ENCODE peak calls at places on chromosomes 3 and 15, in four cellular contexts. L is AG04450, U is fibroblast of mammary gland, Y is pancreas. P is an unnamed sample.

GRCh38 chr3:144791034-144791433 is 819.4 kb downstream of the DIPK2A start:
- DNase-seq in L (no peak), U (no peak), Y (no peak), P (no peak)

GRCh38 chr3:180040966-180041365 is 4.2 kb upstream of the PEX5L start:
- DNase-seq in L (no peak), Y (no peak), U (peak), P (no peak)

GRCh38 chr3:133384331-133385027 is 15.4 kb upstream of the BFSP2 start:
- DNase-seq in U (peak), L (peak), Y (peak), P (peak)

GRCh38 chr3:134350861-134351311 is 23.4 kb downstream of the AMOTL2 start:
- DNase-seq in L (no peak), Y (peak), U (no peak), P (no peak)

GRCh38 chr15:90465140-90465929 is 64.4 kb upstream of the CRTC3 start:
- DNase-seq in U (peak), Y (no peak), L (no peak), P (peak)

GRCh38 chr3:121834079-121834730 is 655 bp downstream of the IQCB1 start:
- DNase-seq in Y (peak), U (peak), L (no peak), P (no peak)

GRCh38 chr3:83224101-83224868 is 1462.8 kb upstream of the GBE1 start:
- DNase-seq in L (no peak), U (no peak), Y (no peak), P (no peak)

GRCh38 chr3:144085964-144086363 is 114.3 kb downstream of the DIPK2A start:
- DNase-seq in L (no peak), Y (no peak), U (peak), P (peak)

GRCh38 chr3:24201301-24201700 is 256.2 kb downstream of the NR1D2 start:
- DNase-seq in Y (no peak), L (no peak), U (peak), P (no peak)

GRCh38 chr3:180700941-180701340 is 21.7 kb upstream of the CCDC39 start:
- DNase-seq in Y (no peak), U (peak), L (no peak), P (peak)

GRCh38 chr3:49607796-49608195 is 53.5 kb downstream of the BSN start:
- DNase-seq in L (no peak), Y (no peak), U (no peak), P (no peak)

GRCh38 chr3:87298111-87298718 is 21.8 kb upstream of the POU1F1 start:
- DNase-seq in Y (no peak), L (peak), U (peak), P (peak)

GRCh38 chr3:149657796-149658443 is at the start of gene WWTR1:
- DNase-seq in L (peak), Y (peak), U (peak), P (peak)

GRCh38 chr15:74594455-74594854 is 21.2 kb upstream of the CLK3 start:
- DNase-seq in Y (no peak), U (no peak), L (no peak), P (no peak)

GRCh38 chr3:56415672-56416071 is 52.6 kb downstream of the ERC2 start:
- DNase-seq in L (no peak), U (no peak), Y (no peak), P (peak)

GRCh38 chr3:47314056-47314764 is 31.5 kb downstream of the KLHL18 start:
- DNase-seq in Y (no peak), U (no peak), L (no peak), P (no peak)

GRCh38 chr3:11651900-11652299 is 8.2 kb upstream of the VGLL4 start:
- DNase-seq in Y (no peak), L (no peak), U (peak), P (peak)

GRCh38 chr15:38299216-38299615 is 46.6 kb downstream of the SPRED1 start:
- DNase-seq in U (peak), L (peak), Y (no peak), P (peak)

GRCh38 chr3:13419356-13420050 is 619 bp downstream of the NUP210 start:
- DNase-seq in U (no peak), L (no peak), Y (peak), P (no peak)

GRCh38 chr15:62850318-62850717 is 192.2 kb upstream of the TPM1 start:
- DNase-seq in L (no peak), Y (no peak), U (no peak), P (no peak)

GRCh38 chr15:96355561-96356129 is 25.1 kb downstream of the NR2F2 start:
- DNase-seq in Y (no peak), U (no peak), L (no peak), P (no peak)

GRCh38 chr15:29196306-29196705 is 73.3 kb downstream of the NSMCE3 start:
- DNase-seq in U (no peak), Y (no peak), L (no peak), P (no peak)

GRCh38 chr15:33587773-33588172 is 277.0 kb downstream of the RYR3 start:
- DNase-seq in U (peak), L (no peak), Y (no peak), P (peak)

GRCh38 chr3:189941125-189941524 is 179.6 kb downstream of the P3H2 start:
- DNase-seq in L (no peak), U (no peak), Y (no peak), P (no peak)

GRCh38 chr3:45246236-45246635 is 20.1 kb upstream of the TMEM158 start:
- DNase-seq in L (no peak), U (no peak), Y (no peak), P (peak)

GRCh38 chr3:7545334-7545733 is 684.4 kb downstream of the GRM7 start:
- DNase-seq in Y (no peak), U (no peak), L (no peak), P (no peak)

GRCh38 chr3:99114565-99115291 is 213.2 kb upstream of the DCBLD2 start:
- DNase-seq in U (peak), Y (no peak), L (peak), P (peak)

GRCh38 chr3:102206506-102207145 is 228.2 kb upstream of the ZPLD1 start:
- DNase-seq in Y (no peak), U (peak), L (peak), P (peak)

GRCh38 chr3:59540696-59541095 is 490.9 kb upstream of the CFAP20DC start:
- DNase-seq in U (no peak), Y (no peak), L (no peak), P (no peak)

GRCh38 chr3:107431048-107431297 is 53.7 kb downstream of the CCDC54 start:
- DNase-seq in U (no peak), L (no peak), Y (no peak), P (no peak)

GRCh38 chr3:151816091-151816604 is 2.2 kb downstream of the AADAC start:
- DNase-seq in U (peak), L (peak), Y (no peak), P (peak)

GRCh38 chr15:92161039-92161670 is 232.5 kb upstream of the ST8SIA2 start:
- DNase-seq in U (no peak), L (no peak), Y (no peak), P (no peak)

DNA sequence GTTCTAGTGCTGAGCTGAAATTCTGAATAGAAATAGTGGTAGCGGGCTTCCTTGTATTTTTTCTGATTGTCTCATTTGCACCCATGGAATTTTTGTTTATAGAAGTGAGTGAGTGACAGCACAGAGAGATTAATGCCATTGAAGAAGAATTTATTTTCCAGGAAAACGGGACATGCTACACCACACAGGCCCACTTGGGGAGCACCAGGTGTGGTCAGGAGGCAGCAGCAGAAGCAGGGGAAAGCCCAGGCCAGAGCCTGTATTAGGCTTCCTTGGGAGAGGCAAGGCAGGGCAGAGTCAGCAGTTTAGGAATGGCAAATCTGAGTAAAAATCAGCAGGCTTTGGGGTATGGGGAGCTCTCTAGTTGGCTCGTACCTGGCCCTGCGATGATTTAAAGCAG is 88.4 kb upstream of the ATP11B start:
- DNase-seq in Y (no peak), U (no peak), L (no peak), P (no peak)
- TF ChIP-seq CTCF in Y (no peak), U (no peak), L (no peak), P (no peak)

DNA sequence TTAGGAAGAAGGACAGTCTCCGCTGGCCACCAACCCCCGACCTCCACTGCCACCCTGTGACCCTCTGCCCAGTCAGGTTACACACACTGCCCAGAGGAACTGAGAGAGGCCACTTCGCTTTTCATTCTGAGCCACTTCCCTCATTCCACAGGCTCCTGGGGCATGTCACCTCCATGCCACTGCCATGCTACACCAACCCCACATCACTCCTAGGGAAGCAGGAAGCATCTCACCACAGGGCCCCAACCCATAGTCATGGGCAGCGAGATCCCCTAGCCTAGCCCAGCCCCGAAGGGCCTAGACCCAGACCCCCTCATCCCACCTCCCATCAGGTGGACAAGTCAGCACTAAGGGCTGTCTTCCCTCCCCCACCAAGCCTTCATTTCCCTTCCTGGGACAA is 1.4 kb downstream of the PLCB2 start:
- DNase-seq in Y (no peak), U (no peak), L (no peak), P (no peak)
- H3K4me3 ChIP-seq in Y (peak), U (no peak), L (no peak), P (no peak)

GRCh38 chr3:52495096-52495495 is at the start of gene STAB1:
- DNase-seq in L (no peak), Y (no peak), U (no peak), P (no peak)

GRCh38 chr3:52493232-52494017 is 1.7 kb upstream of the STAB1 start:
- DNase-seq in L (no peak), U (no peak), Y (no peak), P (no peak)

GRCh38 chr3:52495777-52496602 is 852 bp downstream of the STAB1 start:
- DNase-seq in L (no peak), U (peak), Y (no peak), P (peak)

GRCh38 chr3:52492059-52492458 is 3.1 kb upstream of the STAB1 start:
- DNase-seq in Y (no peak), U (no peak), L (no peak), P (no peak)

DNA sequence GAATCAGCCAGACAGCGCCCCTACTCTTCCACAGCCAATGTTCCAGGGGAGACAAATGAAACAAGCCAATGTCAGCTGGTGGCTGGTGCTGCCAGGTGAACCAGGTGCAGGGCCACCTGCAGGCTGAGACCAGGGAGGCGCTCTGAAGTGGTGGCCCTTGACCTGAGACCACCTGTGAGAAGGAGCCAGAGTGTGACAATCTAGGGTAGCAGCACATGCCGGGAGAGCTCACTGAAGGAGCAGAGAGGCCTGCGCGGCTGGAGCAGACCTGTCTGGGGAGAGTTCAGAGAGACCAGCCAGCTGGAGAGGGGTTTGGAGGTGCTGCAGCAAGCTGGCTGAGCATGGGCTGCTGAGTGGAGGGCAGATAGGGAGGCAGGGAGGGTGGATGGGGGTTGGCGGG is 692 bp upstream of the STAB1 start:
- DNase-seq in L (no peak), Y (no peak), U (no peak), P (no peak)
- TF ChIP-seq CTCF in L (no peak), Y (no peak), U (no peak), P (no peak)

DNA sequence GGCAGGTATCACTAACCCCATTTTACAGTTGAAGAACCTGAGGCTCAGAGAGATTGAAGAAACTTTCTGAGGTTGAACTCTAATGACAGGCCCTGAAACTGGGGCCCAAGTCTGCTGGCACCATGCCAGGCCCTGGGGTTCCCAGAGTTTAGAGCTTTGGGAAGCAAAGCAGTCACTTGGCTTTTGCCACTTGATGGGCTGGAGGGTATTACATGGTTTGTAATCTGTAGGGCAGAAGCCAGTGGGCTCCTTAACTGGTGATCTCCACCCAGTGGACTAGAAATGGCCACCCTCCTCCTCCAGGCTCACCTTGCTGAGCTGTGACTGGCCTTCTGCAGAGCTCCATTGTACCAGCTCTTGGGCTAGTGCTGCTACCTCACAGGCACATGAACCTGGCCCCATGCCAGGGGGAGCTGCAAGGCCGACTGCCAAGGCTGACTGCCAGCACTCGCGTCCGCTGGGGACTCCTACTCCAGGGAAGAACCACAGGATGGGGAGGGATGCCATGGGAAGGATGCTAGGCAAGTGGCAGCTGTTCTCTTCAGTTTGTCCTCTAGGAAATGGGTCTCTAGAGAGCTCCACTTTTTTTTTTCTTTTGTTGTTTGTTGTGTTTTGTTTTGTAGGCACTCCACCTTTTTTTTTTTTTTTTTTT is 104.8 kb downstream of the ETFA start:
- DNase-seq in Y (peak), L (no peak), U (peak), P (peak)
- H3K4me3 ChIP-seq in Y (no peak), L (no peak), U (no peak), P (no peak)

GRCh38 chr3:178389258-178389657 is 147.0 kb upstream of the KCNMB2 start:
- DNase-seq in L (no peak), Y (no peak), U (no peak), P (no peak)

GRCh38 chr3:178386880-178387279 is 149.4 kb upstream of the KCNMB2 start:
- DNase-seq in L (no peak), Y (no peak), U (no peak), P (peak)

GRCh38 chr3:178385280-178385952 is 150.8 kb upstream of the KCNMB2 start:
- DNase-seq in Y (no peak), L (no peak), U (peak), P (peak)

GRCh38 chr3:178386401-178386800 is 149.8 kb upstream of the KCNMB2 start:
- DNase-seq in L (no peak), Y (no peak), U (no peak), P (no peak)

DNA sequence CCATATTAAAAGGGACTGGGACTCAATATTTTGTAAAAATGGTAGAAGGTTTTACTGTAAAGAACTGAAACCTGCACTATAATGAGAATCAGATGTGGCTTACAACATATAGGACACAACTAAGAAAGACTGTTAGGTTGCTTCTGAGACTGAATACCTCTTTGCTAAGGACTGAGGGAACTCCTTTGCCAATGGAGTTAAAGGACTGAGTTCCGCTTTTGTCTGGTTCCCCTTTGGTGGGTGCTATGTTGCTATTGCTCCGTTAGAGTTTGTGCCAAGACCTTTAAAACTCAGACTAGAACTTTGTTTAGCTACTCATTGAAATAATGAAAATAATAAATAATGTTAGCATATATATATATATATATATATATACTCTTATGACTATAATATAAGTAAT is 147.8 kb upstream of the KCNMB2 start:
- DNase-seq in Y (no peak), L (no peak), U (no peak), P (no peak)
- TF ChIP-seq CTCF in Y (no peak), L (no peak), U (no peak), P (no peak)

P was measured in AG10803.